ENCODE peak calls at places on chromosomes 7 and 10, in eight cellular contexts. V is A549, G is SJSA1, A is mammary epithelial cell, T is Karpas-422, F is Panc1, C is HCT116, K is gastrocnemius medialis. O is an unnamed sample.

GRCh38 chr7:115047968-115048720 is 126.2 kb downstream of the MDFIC start:
- DNase-seq in V (no peak), G (peak; percentile 22), A (no peak), T (no peak), F (no peak), C (no peak), K (no peak), O (no peak)

GRCh38 chr10:117345143-117345542 is 30.1 kb downstream of the PDZD8 start:
- DNase-seq in V (no peak), G (no peak), A (no peak), T (no peak), F (no peak), C (no peak), K (no peak), O (no peak)

GRCh38 chr10:33276282-33276923 is 58.1 kb downstream of the NRP1 start:
- DNase-seq in V (no peak), G (no peak), A (peak; percentile 35), T (no peak), F (no peak), C (no peak), K (no peak), O (no peak)

GRCh38 chr10:13869295-13869664 is 282.5 kb downstream of the PRPF18 start:
- DNase-seq in V (no peak), G (no peak), A (no peak), T (no peak), F (no peak), C (no peak), K (no peak), O (no peak)

GRCh38 chr7:125668321-125668993 is 738.8 kb upstream of the POT1 start:
- DNase-seq in V (no peak), G (no peak), A (no peak), T (no peak), F (no peak), C (no peak), K (no peak), O (no peak)

GRCh38 chr7:157016352-157017041 is 6.0 kb upstream of the MNX1 start:
- DNase-seq in V (no peak), G (no peak), A (no peak), T (no peak), F (no peak), C (no peak), K (no peak), O (no peak)

GRCh38 chr10:132436861-132437410 is 39.9 kb downstream of the PWWP2B start:
- DNase-seq in V (no peak), G (no peak), A (peak; percentile 15), T (no peak), F (no peak), C (no peak), K (no peak), O (no peak)

GRCh38 chr7:155198901-155199845 is 98.5 kb upstream of the INSIG1 start:
- DNase-seq in V (peak; percentile 50), G (no peak), A (peak; percentile 70), T (no peak), F (no peak), C (no peak), K (no peak), O (peak; percentile 44)

GRCh38 chr10:74122060-74122459 is 28.6 kb downstream of the AP3M1 start:
- DNase-seq in V (no peak), G (no peak), A (no peak), T (no peak), F (no peak), C (no peak), K (no peak), O (no peak)

GRCh38 chr7:64959072-64959747 is 31.6 kb downstream of the ZNF117 start:
- DNase-seq in V (no peak), G (no peak), A (no peak), T (no peak), F (no peak), C (no peak), K (no peak), O (peak; percentile 14)

GRCh38 chr10:126013489-126014281 is 117.3 kb downstream of the FANK1 start:
- DNase-seq in V (peak; percentile 51), G (peak; percentile 73), A (peak; percentile 81), T (peak; percentile 42), F (peak; percentile 43), C (no peak), K (no peak), O (peak; percentile 1)

GRCh38 chr10:71854031-71854430 is 3.0 kb upstream of the PSAP start:
- DNase-seq in V (no peak), G (no peak), A (no peak), T (no peak), F (no peak), C (no peak), K (no peak), O (peak; percentile 44)
- H3K27ac ChIP-seq in V (peak overlapping the region; percentile 57), G (no peak overlapping the region), A (no peak overlapping the region), T (no peak overlapping the region), F (peak overlapping the region; percentile 83), C (no peak overlapping the region), K (peak overlapping the region; percentile 25), O (no peak overlapping the region)

DNA sequence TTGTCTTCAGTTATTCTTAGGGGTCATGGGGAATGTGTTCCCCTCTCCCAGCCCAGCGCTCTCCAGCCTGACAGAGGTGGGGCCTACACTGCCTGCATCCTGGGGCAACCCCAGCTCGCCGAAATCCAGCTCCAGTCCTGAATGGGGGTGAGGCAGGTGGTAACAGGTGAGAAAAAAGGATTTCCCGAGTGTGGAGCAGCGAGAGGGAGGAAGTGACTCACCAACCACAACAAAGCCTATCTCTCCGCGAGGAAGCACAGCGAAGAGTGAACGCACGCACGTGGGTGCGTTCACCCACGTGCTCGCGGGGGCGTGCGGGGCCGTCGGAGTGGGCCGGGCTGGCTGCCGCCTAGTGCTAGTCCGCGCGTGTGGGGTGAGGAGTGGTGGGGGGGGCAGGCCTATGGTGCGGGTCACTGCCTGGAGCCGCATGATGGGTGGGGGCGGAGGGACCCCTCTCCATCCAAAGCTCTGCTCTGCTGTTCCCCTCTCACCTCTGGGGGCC is 855 bp upstream of the PALD1 start:
- DNase-seq in V (no peak), G (no peak), A (peak; percentile 76), T (peak; percentile 77), F (no peak), C (peak; percentile 85), K (no peak), O (no peak)
- H3K4me1 ChIP-seq in V (peaks cover 30% of the 10 kb centered on the region), G (peaks cover 14% of the 10 kb centered on the region), A (peaks cover 25% of the 10 kb centered on the region), T (peaks cover 43% of the 10 kb centered on the region), F (peaks cover 9% of the 10 kb centered on the region), C (peaks cover 67% of the 10 kb centered on the region), K (peaks cover 57% of the 10 kb centered on the region), O (peaks cover 11% of the 10 kb centered on the region)

DNA sequence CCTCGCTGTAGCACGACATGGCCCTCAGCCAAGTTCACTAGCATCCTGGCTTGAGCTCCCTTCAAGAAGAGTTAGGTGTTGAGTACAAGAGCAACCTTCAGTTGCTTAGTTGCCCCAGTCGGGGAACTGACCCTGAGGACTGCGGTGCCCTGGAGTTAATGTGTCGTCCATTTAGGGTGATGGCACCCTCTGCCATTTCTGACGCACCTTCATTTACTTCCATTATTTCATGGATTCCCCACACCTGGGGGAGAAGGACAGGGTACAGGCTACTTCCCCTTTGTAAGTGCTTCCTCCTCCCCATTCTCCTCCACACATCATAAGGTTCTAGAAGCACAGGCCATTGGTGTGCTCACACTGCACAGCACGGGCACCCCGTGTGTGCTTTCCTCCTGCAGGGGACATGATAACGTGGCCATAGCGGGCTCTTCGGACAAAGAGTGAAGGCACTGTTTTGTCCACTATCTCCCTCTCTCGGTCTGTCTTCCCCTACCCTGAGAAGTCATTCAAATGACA is 1.8 kb downstream of the ALOX5 start:
- DNase-seq in V (no peak), G (no peak), A (no peak), T (peak; percentile 92), F (no peak), C (no peak), K (no peak), O (no peak)
- H3K27ac ChIP-seq in V (no peak overlapping the region), G (no peak overlapping the region), A (no peak overlapping the region), T (peak overlapping the region; percentile 97), F (no peak overlapping the region), C (no peak overlapping the region), K (no peak overlapping the region), O (no peak overlapping the region)

DNA sequence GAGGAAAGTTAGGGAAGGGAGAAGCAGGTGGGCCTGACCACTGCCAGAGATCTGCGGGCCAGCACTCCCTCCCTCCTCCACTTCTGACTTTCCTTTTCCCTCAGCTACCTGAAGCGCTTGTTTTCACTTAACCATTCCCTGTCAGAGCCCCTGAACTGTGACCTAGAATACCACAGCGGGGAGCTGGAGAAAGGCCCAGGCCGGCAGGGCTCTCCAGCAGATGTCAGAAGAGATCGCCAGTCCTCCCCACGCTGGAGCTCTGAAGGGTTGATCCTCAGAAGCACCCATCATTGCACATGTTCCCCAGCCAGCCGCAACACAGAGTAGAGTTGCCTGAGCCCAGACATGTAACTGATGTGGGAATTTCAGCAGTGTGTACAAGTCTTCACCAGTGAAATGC is 44.4 kb upstream of the GAD2 start:
- DNase-seq in V (no peak), G (no peak), A (no peak), T (no peak), F (no peak), C (no peak), K (no peak), O (no peak)
- H3K4me1 ChIP-seq in V (no peaks in the 10 kb centered on the region), G (no peaks in the 10 kb centered on the region), A (no peaks in the 10 kb centered on the region), T (no peaks in the 10 kb centered on the region), F (no peaks in the 10 kb centered on the region), C (no peaks in the 10 kb centered on the region), K (no peaks in the 10 kb centered on the region), O (no peaks in the 10 kb centered on the region)

GRCh38 chr7:132544025-132544424 is 32.2 kb downstream of the PLXNA4 start:
- DNase-seq in V (no peak), G (no peak), A (no peak), T (no peak), F (no peak), C (no peak), K (no peak), O (no peak)
- H3K27ac ChIP-seq in V (no peak overlapping the region), G (no peak overlapping the region), A (no peak overlapping the region), T (no peak overlapping the region), F (no peak overlapping the region), C (no peak overlapping the region), K (no peak overlapping the region), O (no peak overlapping the region)

DNA sequence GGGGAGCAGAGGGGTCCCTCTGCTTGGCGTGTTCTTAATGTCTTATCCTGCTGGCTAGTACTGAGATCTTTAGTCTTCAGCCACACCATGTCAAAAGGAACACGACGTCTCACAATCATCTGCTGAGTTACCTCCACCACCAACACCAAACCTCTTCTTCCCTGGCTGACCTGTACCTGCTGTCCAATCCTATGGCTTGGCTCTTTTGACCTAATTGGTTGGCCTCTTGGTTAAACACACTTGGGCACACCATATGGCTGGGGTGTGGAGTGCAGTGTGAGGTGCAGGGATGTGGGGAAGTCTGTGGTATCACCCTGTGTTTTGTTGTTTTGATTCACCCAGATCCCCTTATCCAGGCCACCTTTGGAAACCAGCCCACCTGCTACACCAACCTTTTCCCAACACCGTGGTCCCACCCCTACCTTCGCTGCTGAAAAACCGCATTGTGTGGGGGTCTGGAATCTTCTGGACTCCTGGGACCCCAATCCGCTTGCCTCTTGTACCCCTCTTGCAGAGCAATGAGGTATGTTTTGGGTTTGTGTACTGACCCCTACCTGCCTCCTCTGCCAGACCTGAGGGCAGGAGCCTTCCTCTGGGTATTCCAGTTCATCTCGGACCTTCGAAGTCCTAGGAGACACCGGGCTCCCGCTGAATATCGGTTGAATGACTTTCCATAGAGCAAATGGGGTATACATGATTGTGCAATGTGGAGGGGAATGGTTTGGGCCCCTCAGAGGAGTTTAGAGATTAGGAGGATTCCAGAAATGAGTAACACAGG is 2.8 kb upstream of the LBX1 start:
- DNase-seq in V (no peak), G (no peak), A (no peak), T (no peak), F (no peak), C (no peak), K (no peak), O (no peak)
- H3K4me1 ChIP-seq in V (no peaks in the 10 kb centered on the region), G (no peaks in the 10 kb centered on the region), A (peaks cover 15% of the 10 kb centered on the region), T (no peaks in the 10 kb centered on the region), F (no peaks in the 10 kb centered on the region), C (peaks cover 8% of the 10 kb centered on the region), K (peaks cover 24% of the 10 kb centered on the region), O (peaks cover 10% of the 10 kb centered on the region)

O was measured in cardiac muscle cell.